ENCODE peak calls at places on chromosomes 16 and 17, in four cellular contexts. R is HepG2, X is K562, Z is HCT116. Q is an unnamed sample.
A peak's percentile ranks its signal among the peaks of the same experiment; 100 is the strongest.

GRCh38 chr16:53498984-53499383 is 4.0 kb downstream of the AKTIP start:
- DNase-seq in Z (no peak), X (no peak), R (no peak), Q (no peak)

GRCh38 chr17:71110326-71110725 is 941.0 kb downstream of the KCNJ2 start:
- DNase-seq in R (no peak), Z (peak; percentile 12), X (no peak), Q (no peak)

GRCh38 chr17:80307994-80308671 is 47.5 kb downstream of the RNF213 start:
- DNase-seq in X (no peak), Z (no peak), R (no peak), Q (no peak)

GRCh38 chr17:5042152-5043022 is 7.2 kb upstream of the SLC52A1 start:
- DNase-seq in X (peak; percentile 54), Z (no peak), R (no peak), Q (no peak)

GRCh38 chr17:27879987-27880608 is 13.1 kb downstream of the LYRM9 start:
- DNase-seq in X (peak; percentile 80), Z (no peak), R (peak; percentile 48), Q (peak; percentile 38)

GRCh38 chr16:21283521-21284289 is 5.6 kb upstream of the CRYM start:
- DNase-seq in Z (no peak), R (peak; percentile 51), X (no peak), Q (no peak)

GRCh38 chr16:71923941-71924690 is 28.8 kb downstream of the IST1 start:
- DNase-seq in X (no peak), R (no peak), Z (no peak), Q (no peak)

GRCh38 chr17:77948690-77949114 is 9.8 kb upstream of the TNRC6C start:
- DNase-seq in R (peak; percentile 53), X (no peak), Z (peak; percentile 51), Q (no peak)

GRCh38 chr16:85825326-85825725 is 25.8 kb downstream of the COX4I1 start:
- DNase-seq in R (no peak), Z (no peak), X (no peak), Q (no peak)

GRCh38 chr17:17351901-17352781 is 49.0 kb downstream of the NT5M start:
- DNase-seq in Z (no peak), R (peak; percentile 74), X (peak; percentile 79), Q (no peak)

GRCh38 chr16:80122155-80122554 is 418.6 kb upstream of the DYNLRB2 start:
- DNase-seq in Z (no peak), R (no peak), X (no peak), Q (no peak)

GRCh38 chr17:74959826-74960738 is 12.5 kb downstream of the HID1 start:
- DNase-seq in R (no peak), X (peak; percentile 68), Z (no peak), Q (no peak)

GRCh38 chr16:85429776-85430522 is 183.2 kb upstream of the GSE1 start:
- DNase-seq in R (no peak), X (no peak), Z (no peak), Q (no peak)

GRCh38 chr17:34254651-34255380 is at the start of gene CCL2:
- DNase-seq in Z (no peak), X (no peak), R (no peak), Q (no peak)

GRCh38 chr17:71987634-71988033 is 133.2 kb upstream of the SOX9 start:
- DNase-seq in X (no peak), R (no peak), Z (no peak), Q (no peak)

GRCh38 chr17:48869821-48870318 is 22.7 kb upstream of the ATP5MC1 start:
- DNase-seq in X (no peak), Z (no peak), R (no peak), Q (no peak)

GRCh38 chr16:56332464-56333079 is 92.8 kb downstream of the AMFR start:
- DNase-seq in R (peak; percentile 78), Z (peak; percentile 65), X (peak; percentile 62), Q (peak; percentile 13)

GRCh38 chr17:55814377-55814776 is 63.5 kb downstream of the PCTP start:
- DNase-seq in Z (no peak), X (no peak), R (no peak), Q (no peak)

GRCh38 chr16:19555938-19556778 is 655 bp downstream of the VPS35L start:
- DNase-seq in Z (peak; percentile 59), X (peak; percentile 67), R (no peak), Q (peak; percentile 84)

GRCh38 chr16:71500964-71501363 is 11.8 kb upstream of the ZNF19 start:
- DNase-seq in R (no peak), Z (no peak), X (no peak), Q (no peak)

GRCh38 chr17:50658602-50659001 is 23.9 kb downstream of the ABCC3 start:
- DNase-seq in Z (no peak), X (no peak), R (no peak), Q (no peak)

GRCh38 chr16:74942977-74943918 is 41.7 kb downstream of the WDR59 start:
- DNase-seq in Z (no peak), R (no peak), X (no peak), Q (no peak)

GRCh38 chr16:57537596-57538234 is 1.3 kb upstream of the CCDC102A start:
- DNase-seq in R (no peak), X (peak; percentile 4), Z (no peak), Q (no peak)

GRCh38 chr16:89365044-89365467 is 125.3 kb downstream of the ANKRD11 start:
- DNase-seq in Z (no peak), R (no peak), X (no peak), Q (no peak)

GRCh38 chr17:64278614-64279013 is 15.6 kb upstream of the TEX2 start:
- DNase-seq in X (no peak), R (no peak), Z (peak; percentile 16), Q (no peak)

GRCh38 chr16:29848420-29849297 is 14.4 kb downstream of the CDIPT start:
- DNase-seq in R (peak; percentile 65), Z (peak; percentile 44), X (peak; percentile 86), Q (peak; percentile 51)

GRCh38 chr17:78748730-78749317 is 33.2 kb downstream of the CYTH1 start:
- DNase-seq in Z (no peak), X (no peak), R (peak; percentile 83), Q (no peak)

GRCh38 chr16:54361813-54362212 is 75.2 kb upstream of the IRX3 start:
- DNase-seq in R (no peak), Z (no peak), X (no peak), Q (no peak)

GRCh38 chr17:50081757-50082156 is 13.4 kb upstream of the PDK2 start:
- DNase-seq in R (no peak), X (no peak), Z (no peak), Q (no peak)

GRCh38 chr17:61635913-61636432 is 45.0 kb upstream of the NACA2 start:
- DNase-seq in Z (peak; percentile 65), X (peak; percentile 14), R (peak; percentile 62), Q (peak; percentile 47)

GRCh38 chr17:48522031-48522593 is 8.7 kb downstream of the HOXB1 start:
- DNase-seq in X (peak; percentile 93), Z (no peak), R (no peak), Q (no peak)

GRCh38 chr16:57871457-57871856 is 69.2 kb upstream of the KIFC3 start:
- DNase-seq in R (no peak), Z (no peak), X (no peak), Q (no peak)

GRCh38 chr17:7856081-7856791 is 1.1 kb downstream of the NAA38 start:
- DNase-seq in R (no peak), Z (no peak), X (no peak), Q (no peak)

GRCh38 chr17:30920282-30920681 is 1.5 kb upstream of the ADAP2 start:
- DNase-seq in R (peak; percentile 27), X (no peak), Z (no peak), Q (no peak)

GRCh38 chr17:41907633-41908539 is 10.9 kb downstream of the ACLY start:
- DNase-seq in Z (no peak), X (no peak), R (peak; percentile 97), Q (no peak)

GRCh38 chr17:57445051-57445450 is 188.7 kb downstream of the MSI2 start:
- DNase-seq in Z (no peak), R (peak; percentile 88), X (no peak), Q (no peak)

GRCh38 chr16:2816751-2817495 is at the start of gene PRSS21:
- DNase-seq in R (no peak), Z (no peak), X (peak; percentile 94), Q (no peak)

DNA sequence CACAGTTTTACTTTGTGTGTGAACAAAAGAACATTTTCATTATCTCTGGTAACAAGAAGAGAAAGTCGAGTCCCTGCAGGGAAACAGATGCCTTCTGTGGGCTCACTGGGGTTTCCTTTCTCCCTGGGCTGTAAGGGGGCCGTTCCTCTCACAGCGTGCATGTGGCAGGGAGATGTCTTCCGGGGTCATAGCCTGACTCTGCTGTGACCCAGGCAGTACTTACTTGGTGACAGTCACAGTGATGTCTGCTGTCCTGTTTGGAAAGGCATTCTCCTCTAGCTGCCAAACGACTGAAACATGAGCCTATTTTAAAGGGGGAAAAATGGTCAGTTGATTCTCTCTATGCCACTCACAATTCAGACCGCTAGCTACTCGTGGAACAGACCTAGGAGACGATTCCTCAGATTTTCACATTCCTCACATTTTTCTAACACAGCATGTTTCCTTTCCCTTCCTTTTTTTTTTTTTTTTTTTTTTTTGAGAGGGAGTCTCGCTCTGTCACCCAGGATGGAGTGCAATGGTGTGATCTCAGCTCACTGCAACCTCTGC is 7.3 kb downstream of the HASPIN start:
- DNase-seq in Z (no peak), X (no peak), R (no peak), Q (no peak)
- TF ChIP-seq TCF7L2 in Z (no peak), X (no peak), R (no peak), Q (no peak)

GRCh38 chr17:68089881-68090280 is 54.3 kb downstream of the KPNA2 start:
- DNase-seq in X (no peak), Z (peak; percentile 72), R (peak; percentile 80), Q (no peak)
- TF ChIP-seq TCF7L2 in X (no peak), Z (no peak), R (no peak), Q (no peak)

DNA sequence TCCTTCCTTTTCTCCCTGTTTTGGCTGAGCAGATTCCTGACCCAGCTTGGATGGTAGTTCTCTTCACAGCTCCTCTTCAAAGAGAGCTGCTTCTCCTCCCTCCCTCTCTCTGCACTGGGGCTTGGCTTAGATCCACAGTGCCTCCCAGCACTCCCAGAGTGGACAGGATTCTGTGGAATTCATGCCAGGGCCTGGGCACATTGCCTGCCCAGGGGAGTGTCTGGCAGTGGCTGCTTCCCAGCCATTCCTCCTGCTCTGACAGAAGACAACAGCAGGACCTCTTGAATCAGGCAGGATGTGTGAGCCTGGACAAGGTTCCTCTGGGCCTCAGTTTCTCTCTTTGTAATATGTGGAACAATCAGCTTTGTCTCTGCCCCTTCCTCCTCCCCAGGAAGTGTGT is 4.5 kb upstream of the MMP28 start:
- DNase-seq in Z (no peak), X (no peak), R (no peak), Q (no peak)
- TF ChIP-seq TCF7L2 in Z (no peak), X (no peak), R (no peak), Q (no peak)

GRCh38 chr17:3894927-3895343 is 2.1 kb upstream of the CAMKK1 start:
- DNase-seq in Z (no peak), X (no peak), R (no peak), Q (no peak)
- TF ChIP-seq TCF7L2 in Z (no peak), X (no peak), R (no peak), Q (no peak)

DNA sequence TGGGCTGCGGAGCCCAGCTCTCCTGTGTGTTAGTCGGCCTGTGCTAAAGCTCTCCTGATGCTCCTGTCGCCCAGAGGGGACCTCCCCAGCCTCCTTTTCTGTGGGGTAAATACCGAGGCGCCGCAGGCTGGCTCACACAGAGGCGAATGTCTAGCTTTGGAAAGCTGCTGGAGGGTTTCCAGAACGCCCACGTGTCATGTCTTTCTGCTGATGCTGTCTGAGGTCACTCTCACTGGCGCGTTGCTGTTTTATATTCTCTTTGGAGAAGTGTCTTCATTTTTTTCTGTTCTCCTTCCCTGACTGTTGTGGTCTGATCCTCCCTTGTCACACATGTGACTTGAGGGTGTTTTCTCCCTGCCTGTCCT is 91.9 kb upstream of the ZNF750 start:
- DNase-seq in R (no peak), X (no peak), Z (no peak), Q (no peak)
- TF ChIP-seq TCF7L2 in R (no peak), X (no peak), Z (no peak), Q (no peak)

GRCh38 chr16:87305505-87306391 is 11.4 kb downstream of the C16orf95 start:
- DNase-seq in Z (no peak), X (peak; percentile 87), R (no peak), Q (no peak)
- TF ChIP-seq TCF7L2 in Z (no peak), X (no peak), R (no peak), Q (no peak)

Q was measured in Panc1.